ENCODE peak calls at places on chromosomes 12 and 14, in seven cellular contexts. E is skeletal muscle cell; R is GM04504; O is stimulated activated effector memory CD8-positive, alpha-beta T cell treated with anti-CD3 and anti-CD28 coated beads, Interleukin-12 subunit alpha, Interleukin-12 subunit beta, amount 100 ng/mL, for 72 hours; Y is CD8-positive, alpha-beta memory T cell; C is EL; L is T-cell. Q is an unnamed sample.

GRCh38 chr12:101642115-101643067 is 47.6 kb downstream of the MYBPC1 start:
- DNase-seq in E (no peak), R (no peak), Y (peak; percentile 3), C (no peak), L (no peak), O (no peak), Q (peak; percentile 18)

GRCh38 chr12:1583421-1584078 is 10.8 kb downstream of the FBXL14 start:
- DNase-seq in O (peak; percentile 73), E (no peak), R (no peak), Y (peak; percentile 68), C (peak; percentile 92), L (peak; percentile 42), Q (peak; percentile 85)

GRCh38 chr14:55752580-55753365 is 172.8 kb downstream of the KTN1 start:
- DNase-seq in E (peak; percentile 43), C (peak; percentile 74), R (no peak), O (no peak), Y (no peak), L (no peak), Q (peak; percentile 25)

GRCh38 chr12:114738460-114739184 is 54.6 kb upstream of the TBX3 start:
- DNase-seq in Y (no peak), R (no peak), E (no peak), L (no peak), C (no peak), O (no peak), Q (no peak)

GRCh38 chr14:59228416-59228815 is 39.9 kb downstream of the DAAM1 start:
- DNase-seq in Y (no peak), R (no peak), L (no peak), C (no peak), E (no peak), O (no peak), Q (no peak)

GRCh38 chr12:126055521-126055920 is 990.3 kb downstream of the AACS start:
- DNase-seq in C (no peak), Y (no peak), O (no peak), E (peak; percentile 54), R (peak; percentile 10), L (no peak), Q (no peak)

GRCh38 chr14:77457115-77457521 is 283 bp downstream of the VIPAS39 start:
- DNase-seq in L (no peak), C (no peak), R (no peak), Y (no peak), E (no peak), O (no peak), Q (no peak)

GRCh38 chr12:14126692-14127091 is 145.3 kb upstream of the GRIN2B start:
- DNase-seq in Y (no peak), O (no peak), R (no peak), L (no peak), C (no peak), E (no peak), Q (no peak)

GRCh38 chr14:67729072-67729561 is 27.4 kb downstream of the RDH12 start:
- DNase-seq in L (no peak), O (no peak), Y (no peak), C (no peak), R (no peak), E (no peak), Q (peak; percentile 69)

GRCh38 chr14:50795127-50795526 is 35.8 kb downstream of the NIN start:
- DNase-seq in Y (no peak), E (no peak), R (no peak), C (no peak), L (no peak), O (no peak), Q (no peak)

GRCh38 chr12:117339104-117339503 is 22.3 kb downstream of the NOS1 start:
- DNase-seq in L (no peak), C (no peak), O (no peak), E (no peak), R (no peak), Y (no peak), Q (no peak)

GRCh38 chr12:121545459-121545858 is 35.4 kb downstream of the KDM2B start:
- DNase-seq in O (no peak), L (no peak), E (no peak), Y (no peak), C (no peak), R (no peak), Q (no peak)

GRCh38 chr12:128797119-128798118 is 26.3 kb downstream of the SLC15A4 start:
- DNase-seq in E (peak; percentile 21), Y (no peak), C (no peak), R (no peak), O (no peak), L (no peak), Q (no peak)

GRCh38 chr12:57605308-57606015 is 838 bp downstream of the DTX3 start:
- DNase-seq in E (no peak), R (no peak), O (no peak), C (peak; percentile 11), Y (no peak), L (no peak), Q (peak; percentile 44)

GRCh38 chr14:103547455-103547940 is 15.0 kb downstream of the BAG5 start:
- DNase-seq in L (no peak), E (no peak), O (no peak), Y (no peak), C (no peak), R (no peak), Q (no peak)

GRCh38 chr12:71426030-71426570 is 13.5 kb upstream of the LGR5 start:
- DNase-seq in L (no peak), O (no peak), R (no peak), C (peak; percentile 4), Y (no peak), E (no peak), Q (no peak)

GRCh38 chr14:105865266-105865903 is 339.0 kb downstream of the TMEM121 start:
- DNase-seq in R (no peak), E (no peak), C (no peak), L (no peak), O (no peak), Y (no peak), Q (no peak)

GRCh38 chr12:115349711-115350110 is 665.7 kb upstream of the TBX3 start:
- DNase-seq in E (no peak), O (no peak), L (no peak), R (no peak), C (no peak), Y (no peak), Q (no peak)

GRCh38 chr14:100237735-100238418 is 1.1 kb upstream of the YY1 start:
- DNase-seq in R (no peak), C (peak; percentile 59), O (peak; percentile 86), E (no peak), L (peak; percentile 44), Y (peak; percentile 33), Q (peak; percentile 58)

GRCh38 chr14:77290705-77291104 is 19.7 kb upstream of the NGB start:
- DNase-seq in E (no peak), Y (no peak), L (no peak), C (peak; percentile 58), R (no peak), O (no peak), Q (no peak)